ENCODE peak calls at places on chromosomes 13 and 19, in ten cellular contexts. Q, M, I, A, H, W, F, R, E and S are unnamed samples.

GRCh38 chr13:41398494-41399190 is 58.7 kb upstream of the RGCC start:
- DNase-seq in Q (no peak), M (no peak), I (peak), A (no peak), H (no peak), W (no peak), F (no peak), R (no peak), E (no peak), S (no peak)

GRCh38 chr13:98681017-98681416 is 71.5 kb downstream of the SLC15A1 start:
- DNase-seq in Q (no peak), M (no peak), I (no peak), A (no peak), H (no peak), W (no peak), F (no peak), R (no peak), E (no peak), S (no peak)

GRCh38 chr13:43377149-43377548 is 353.8 kb downstream of the DNAJC15 start:
- DNase-seq in Q (no peak), M (no peak), I (no peak), A (no peak), H (peak), W (no peak), F (no peak), R (no peak), E (no peak), S (no peak)

GRCh38 chr13:93505104-93505952 is 278.7 kb downstream of the GPC6 start:
- DNase-seq in Q (peak), M (no peak), I (no peak), A (peak), H (peak), W (no peak), F (no peak), R (no peak), E (no peak), S (no peak)

GRCh38 chr13:61024046-61024445 is 391.6 kb downstream of the PCDH20 start:
- DNase-seq in Q (no peak), M (no peak), I (no peak), A (no peak), H (no peak), W (no peak), F (no peak), R (no peak), E (no peak), S (no peak)

GRCh38 chr19:10290439-10290875 is 705 bp downstream of the ICAM5 start:
- DNase-seq in Q (no peak), M (no peak), I (peak), A (no peak), H (no peak), W (no peak), F (no peak), R (no peak), E (no peak), S (no peak)

GRCh38 chr13:75145926-75146325 is 336.0 kb downstream of the TBC1D4 start:
- DNase-seq in Q (no peak), M (no peak), I (peak), A (no peak), H (peak), W (no peak), F (no peak), R (no peak), E (no peak), S (no peak)

GRCh38 chr19:3234800-3235199 is 10.3 kb downstream of the CELF5 start:
- DNase-seq in Q (no peak), M (peak), I (no peak), A (no peak), H (no peak), W (peak), F (no peak), R (no peak), E (no peak), S (no peak)

GRCh38 chr13:109779074-109779473 is 7.3 kb downstream of the IRS2 start:
- DNase-seq in Q (no peak), M (no peak), I (no peak), A (no peak), H (peak), W (peak), F (no peak), R (peak), E (no peak), S (no peak)

GRCh38 chr19:29525901-29526729 is at the start of gene VSTM2B:
- DNase-seq in Q (no peak), M (peak), I (no peak), A (no peak), H (no peak), W (no peak), F (no peak), R (no peak), E (no peak), S (no peak)

GRCh38 chr19:35528218-35529038 is at the start of gene SBSN:
- DNase-seq in Q (no peak), M (no peak), I (peak), A (no peak), H (peak), W (no peak), F (no peak), R (no peak), E (no peak), S (no peak)

GRCh38 chr13:73599232-73600128 is 534.7 kb downstream of the KLF12 start:
- DNase-seq in Q (no peak), M (no peak), I (no peak), A (no peak), H (no peak), W (no peak), F (no peak), R (no peak), E (no peak), S (no peak)

GRCh38 chr13:107883561-107884175 is 331.7 kb downstream of the LIG4 start:
- DNase-seq in Q (no peak), M (no peak), I (no peak), A (no peak), H (peak), W (no peak), F (no peak), R (no peak), E (no peak), S (no peak)

GRCh38 chr19:34320277-34320676 is 44.7 kb upstream of the GPI start:
- DNase-seq in Q (no peak), M (no peak), I (no peak), A (no peak), H (no peak), W (no peak), F (no peak), R (no peak), E (no peak), S (no peak)

GRCh38 chr13:33799950-33800592 is 17.9 kb upstream of the RFC3 start:
- DNase-seq in Q (no peak), M (no peak), I (peak), A (no peak), H (peak), W (no peak), F (no peak), R (no peak), E (no peak), S (no peak)

GRCh38 chr13:19984430-19985218 is 26.1 kb downstream of the ZMYM2 start:
- DNase-seq in Q (no peak), M (no peak), I (peak), A (no peak), H (peak), W (no peak), F (no peak), R (no peak), E (no peak), S (no peak)

GRCh38 chr19:18649371-18650047 is 12.7 kb downstream of the KLHL26 start:
- DNase-seq in Q (peak), M (no peak), I (peak), A (no peak), H (peak), W (no peak), F (no peak), R (no peak), E (peak), S (no peak)

GRCh38 chr19:41303941-41304340 is 6.0 kb upstream of the CCDC97 start:
- DNase-seq in Q (no peak), M (no peak), I (no peak), A (no peak), H (no peak), W (no peak), F (no peak), R (peak), E (no peak), S (no peak)

GRCh38 chr13:113020323-113021080 is 51.5 kb downstream of the MCF2L start:
- DNase-seq in Q (no peak), M (no peak), I (no peak), A (no peak), H (no peak), W (no peak), F (no peak), R (no peak), E (no peak), S (no peak)

GRCh38 chr13:41053384-41053826 is 7.9 kb upstream of the WBP4 start:
- DNase-seq in Q (no peak), M (no peak), I (peak), A (no peak), H (no peak), W (no peak), F (no peak), R (no peak), E (no peak), S (no peak)

GRCh38 chr19:42052241-42052863 is 17.7 kb downstream of the GRIK5 start:
- DNase-seq in Q (no peak), M (no peak), I (no peak), A (no peak), H (no peak), W (no peak), F (no peak), R (no peak), E (no peak), S (no peak)